ENCODE peak calls at places on chromosomes 1 and 21, in four cellular contexts. One of them, this sample, is unnamed.

GRCh38 chr1:44040418-44040817 is 9.2 kb upstream of the SLC6A9 start:
- DNase-seq in Caco-2: no peak
- DNase-seq in uterus: no peak
- DNase-seq in spleen: no peak
- DNase-seq in this sample: no peak

GRCh38 chr1:160708118-160708517 is 3.5 kb downstream of the CD48 start:
- DNase-seq in spleen: no peak
- DNase-seq in Caco-2: no peak
- DNase-seq in uterus: no peak
- DNase-seq in this sample: no peak

GRCh38 chr1:209048961-209049669 is 534.4 kb upstream of the CAMK1G start:
- DNase-seq in uterus: no peak
- DNase-seq in spleen: no peak
- DNase-seq in Caco-2: no peak
- DNase-seq in this sample: peak; percentile 26

GRCh38 chr1:240968864-240969263 is 356.9 kb upstream of the GREM2 start:
- DNase-seq in Caco-2: no peak
- DNase-seq in spleen: no peak
- DNase-seq in uterus: no peak
- DNase-seq in this sample: no peak

GRCh38 chr1:82483146-82483545 is 682.4 kb downstream of the ADGRL2 start:
- DNase-seq in Caco-2: no peak
- DNase-seq in uterus: no peak
- DNase-seq in spleen: no peak
- DNase-seq in this sample: no peak

GRCh38 chr1:172600615-172601014 is 58.3 kb upstream of the FASLG start:
- DNase-seq in Caco-2: no peak
- DNase-seq in spleen: no peak
- DNase-seq in uterus: no peak
- DNase-seq in this sample: no peak

GRCh38 chr1:167221126-167221803 is 579 bp downstream of the POU2F1 start:
- DNase-seq in Caco-2: no peak
- DNase-seq in uterus: no peak
- DNase-seq in spleen: peak; percentile 94
- DNase-seq in this sample: no peak

GRCh38 chr1:42933060-42933586 is 25.5 kb downstream of the SLC2A1 start:
- DNase-seq in uterus: no peak
- DNase-seq in Caco-2: peak; percentile 8
- DNase-seq in spleen: no peak
- DNase-seq in this sample: no peak

GRCh38 chr1:153919879-153920852 is 2.6 kb downstream of the GATAD2B start:
- DNase-seq in spleen: no peak
- DNase-seq in Caco-2: no peak
- DNase-seq in uterus: no peak
- DNase-seq in this sample: no peak
- H3K4me3 ChIP-seq in spleen: no peak overlapping the region
- H3K4me3 ChIP-seq in Caco-2: no peak overlapping the region
- H3K4me3 ChIP-seq in uterus: no peak overlapping the region
- H3K4me3 ChIP-seq in this sample: no peak overlapping the region

GRCh38 chr1:93710499-93710898 is 28.9 kb upstream of the BCAR3 start:
- DNase-seq in Caco-2: no peak
- DNase-seq in uterus: no peak
- DNase-seq in spleen: no peak
- DNase-seq in this sample: no peak

GRCh38 chr1:93712741-93713140 is 31.1 kb upstream of the BCAR3 start:
- DNase-seq in uterus: no peak
- DNase-seq in Caco-2: no peak
- DNase-seq in spleen: no peak
- DNase-seq in this sample: no peak

GRCh38 chr1:93708734-93709481 is 27.3 kb upstream of the BCAR3 start:
- DNase-seq in uterus: peak; percentile 47
- DNase-seq in Caco-2: no peak
- DNase-seq in spleen: no peak
- DNase-seq in this sample: no peak

GRCh38 chr1:93713247-93713764 is 31.7 kb upstream of the BCAR3 start:
- DNase-seq in Caco-2: no peak
- DNase-seq in spleen: no peak
- DNase-seq in uterus: no peak
- DNase-seq in this sample: no peak

DNA sequence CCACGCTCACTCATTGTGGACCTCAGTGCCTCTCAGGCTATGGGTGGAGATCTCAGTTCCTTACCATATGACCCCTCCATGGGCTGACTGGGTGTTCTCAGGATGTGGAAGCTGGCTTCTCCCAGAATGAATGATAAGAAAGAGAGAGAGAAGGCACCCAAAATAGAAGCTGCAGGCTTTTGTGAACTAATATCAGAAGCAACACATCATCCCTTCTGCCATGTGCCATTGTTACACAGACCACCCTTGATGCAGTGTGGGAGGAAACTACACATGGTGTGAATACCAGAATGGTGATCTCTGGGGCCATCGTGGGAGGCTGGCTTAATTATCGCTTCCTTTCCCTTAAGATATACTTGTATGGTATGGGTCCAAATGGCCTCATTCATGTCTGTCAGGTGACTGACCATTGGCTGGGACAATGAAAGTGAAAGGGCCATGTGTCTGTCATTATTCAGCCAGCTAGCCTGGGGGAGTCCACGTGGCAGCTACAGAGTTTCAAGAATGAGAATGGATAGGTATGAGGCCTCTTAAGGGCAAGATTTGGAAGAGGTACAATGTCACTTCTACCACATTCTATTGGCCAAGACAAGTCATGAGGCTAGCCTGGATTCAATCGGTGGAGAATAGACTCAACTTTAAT is 29.4 kb upstream of the BCAR3 start:
- DNase-seq in spleen: no peak
- DNase-seq in Caco-2: no peak
- DNase-seq in uterus: no peak
- DNase-seq in this sample: no peak
- TF ChIP-seq CTCF in spleen: no peak
- TF ChIP-seq CTCF in Caco-2: no peak
- TF ChIP-seq CTCF in uterus: no peak
- TF ChIP-seq CTCF in this sample: no peak

DNA sequence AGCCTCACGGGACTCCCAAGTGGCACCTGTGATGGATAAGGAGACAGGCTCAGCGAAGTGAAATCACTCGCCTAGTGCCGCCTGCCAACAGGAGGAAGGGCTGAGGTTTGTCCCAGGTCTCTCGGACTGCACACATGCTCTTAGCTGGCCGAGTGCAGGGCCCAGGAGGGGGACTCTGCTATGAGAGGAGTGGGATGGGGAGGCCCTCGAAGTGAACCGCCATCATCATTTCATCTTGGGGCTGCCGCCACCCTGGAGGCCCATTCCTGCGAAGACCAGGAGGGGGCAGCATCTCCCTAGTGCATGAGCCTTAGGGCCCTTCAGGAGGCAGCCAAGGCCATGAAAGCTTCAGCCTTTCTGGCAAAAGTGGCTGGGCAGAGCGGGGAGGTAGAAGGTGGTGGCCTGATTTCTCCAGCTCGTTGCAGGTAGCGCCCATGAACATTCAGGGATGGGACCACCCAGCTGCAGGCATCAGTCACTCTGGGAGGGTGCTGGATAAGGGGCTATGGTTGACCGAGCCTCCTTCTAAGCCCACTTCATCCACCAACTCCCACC is 17.3 kb upstream of the RASSF5 start:
- DNase-seq in Caco-2: peak; percentile 63
- DNase-seq in spleen: peak; percentile 89
- DNase-seq in uterus: peak; percentile 76
- DNase-seq in this sample: no peak
- H3K4me3 ChIP-seq in Caco-2: no peak overlapping the region
- H3K4me3 ChIP-seq in spleen: no peak overlapping the region
- H3K4me3 ChIP-seq in uterus: no peak overlapping the region
- H3K4me3 ChIP-seq in this sample: no peak overlapping the region

GRCh38 chr21:43940672-43941071 is 71.4 kb upstream of the TRAPPC10 start:
- DNase-seq in uterus: no peak
- DNase-seq in Caco-2: no peak
- DNase-seq in spleen: no peak
- DNase-seq in this sample: no peak

GRCh38 chr21:43938751-43939442 is 73.2 kb upstream of the TRAPPC10 start:
- DNase-seq in spleen: peak; percentile 92
- DNase-seq in uterus: peak; percentile 48
- DNase-seq in Caco-2: peak; percentile 53
- DNase-seq in this sample: no peak

GRCh38 chr21:43937898-43938309 is 72.9 kb downstream of the AGPAT3 start:
- DNase-seq in spleen: no peak
- DNase-seq in Caco-2: no peak
- DNase-seq in uterus: no peak
- DNase-seq in this sample: no peak

GRCh38 chr21:43940329-43940653 is 71.8 kb upstream of the TRAPPC10 start:
- DNase-seq in spleen: no peak
- DNase-seq in uterus: no peak
- DNase-seq in Caco-2: no peak
- DNase-seq in this sample: no peak

DNA sequence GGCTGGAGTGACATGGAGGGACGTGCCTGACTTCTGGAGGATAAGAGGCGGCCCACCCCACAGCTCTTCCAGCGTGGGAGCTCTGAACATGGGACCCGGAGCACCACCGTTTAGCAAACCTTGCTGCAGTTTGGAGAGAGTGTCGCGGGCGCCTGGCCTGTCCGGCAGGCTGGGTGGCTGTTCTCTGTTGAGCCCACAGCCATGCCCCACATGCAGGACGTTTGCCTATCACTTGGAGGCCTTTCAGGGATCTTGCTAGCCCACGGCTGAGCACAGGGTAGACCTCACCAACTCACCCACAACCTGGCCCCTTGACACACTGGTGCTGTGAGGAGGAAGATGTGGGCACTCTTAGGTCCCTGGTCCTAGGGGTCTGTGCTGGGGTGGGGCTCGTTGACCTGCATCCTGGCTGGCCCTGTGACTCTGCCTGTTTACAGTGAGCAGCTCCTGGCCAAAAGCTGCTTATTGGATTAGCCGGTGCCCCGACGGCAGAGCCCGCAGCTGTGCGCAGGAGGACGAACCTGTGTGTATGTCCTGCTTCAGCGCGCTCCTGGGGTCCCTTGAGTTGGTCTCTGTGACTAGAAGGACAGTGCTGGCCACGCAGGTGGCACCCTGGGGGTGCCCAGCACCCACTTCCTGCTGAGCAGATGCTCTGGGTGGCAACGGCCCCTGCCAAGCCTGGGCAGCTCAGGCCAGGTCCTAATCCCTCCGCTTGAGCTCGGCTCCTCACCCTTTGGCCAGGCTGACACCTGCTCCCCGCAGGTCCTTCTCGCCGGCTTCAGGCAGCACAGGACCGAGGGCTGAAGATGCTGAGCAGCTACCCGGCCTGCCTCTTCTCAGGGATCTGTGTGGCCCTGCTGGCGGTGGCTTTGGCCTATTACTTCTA is 72.4 kb upstream of the TRAPPC10 start:
- DNase-seq in uterus: no peak
- DNase-seq in spleen: no peak
- DNase-seq in Caco-2: no peak
- DNase-seq in this sample: no peak
- TF ChIP-seq CTCF in uterus: no peak
- TF ChIP-seq CTCF in spleen: no peak
- TF ChIP-seq CTCF in Caco-2: no peak
- TF ChIP-seq CTCF in this sample: no peak

GRCh38 chr1:200042437-200043329 is 15.2 kb downstream of the NR5A2 start:
- DNase-seq in uterus: no peak
- DNase-seq in Caco-2: peak; percentile 64
- DNase-seq in spleen: no peak
- DNase-seq in this sample: no peak
- H3K4me3 ChIP-seq in uterus: peak overlapping the region; percentile 10
- H3K4me3 ChIP-seq in Caco-2: peak overlapping the region; percentile 70
- H3K4me3 ChIP-seq in spleen: peak overlapping the region; percentile 30
- H3K4me3 ChIP-seq in this sample: no peak overlapping the region

GRCh38 chr1:25536124-25536523 is 7.3 kb upstream of the LDLRAP1 start:
- DNase-seq in uterus: no peak
- DNase-seq in Caco-2: no peak
- DNase-seq in spleen: peak; percentile 15
- DNase-seq in this sample: no peak
- TF ChIP-seq CTCF in uterus: no peak
- TF ChIP-seq CTCF in Caco-2: no peak
- TF ChIP-seq CTCF in spleen: no peak
- TF ChIP-seq CTCF in this sample: no peak

DNA sequence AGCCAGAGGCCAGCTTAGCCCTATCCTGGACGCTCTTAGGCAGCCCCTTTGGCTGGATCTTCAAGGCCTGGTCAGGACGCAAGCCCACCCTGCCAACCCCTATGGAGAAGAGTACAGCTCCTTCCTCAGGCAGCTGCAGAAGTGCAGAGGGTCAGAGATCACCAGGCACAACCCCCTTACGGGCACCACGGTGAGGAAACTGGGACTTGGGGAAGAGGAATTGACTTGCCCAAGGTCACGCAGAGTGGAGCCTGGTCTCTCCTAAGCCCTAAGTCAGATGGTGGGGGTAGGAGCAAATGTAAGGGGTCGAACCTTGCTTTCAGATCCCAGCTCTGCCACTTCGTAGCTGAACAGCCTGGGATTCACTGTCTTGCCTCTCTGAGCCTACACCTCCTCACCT is 3.7 kb downstream of the E2F2 start:
- DNase-seq in spleen: no peak
- DNase-seq in uterus: no peak
- DNase-seq in Caco-2: no peak
- DNase-seq in this sample: no peak
- H3K4me3 ChIP-seq in spleen: no peak overlapping the region
- H3K4me3 ChIP-seq in uterus: no peak overlapping the region
- H3K4me3 ChIP-seq in Caco-2: no peak overlapping the region
- H3K4me3 ChIP-seq in this sample: no peak overlapping the region

GRCh38 chr1:207654320-207654719 is 9.4 kb downstream of the CR1L start:
- DNase-seq in Caco-2: no peak
- DNase-seq in uterus: no peak
- DNase-seq in spleen: no peak
- DNase-seq in this sample: no peak
- TF ChIP-seq CTCF in Caco-2: no peak
- TF ChIP-seq CTCF in uterus: no peak
- TF ChIP-seq CTCF in spleen: no peak
- TF ChIP-seq CTCF in this sample: peak; percentile 18

GRCh38 chr1:181100924-181101323 is 12.4 kb downstream of the IER5 start:
- DNase-seq in uterus: no peak
- DNase-seq in spleen: no peak
- DNase-seq in Caco-2: no peak
- DNase-seq in this sample: no peak
- H3K4me3 ChIP-seq in uterus: no peak overlapping the region
- H3K4me3 ChIP-seq in spleen: no peak overlapping the region
- H3K4me3 ChIP-seq in Caco-2: no peak overlapping the region
- H3K4me3 ChIP-seq in this sample: no peak overlapping the region

GRCh38 chr1:195886000-195886399 is 722.2 kb downstream of the KCNT2 start:
- DNase-seq in spleen: no peak
- DNase-seq in uterus: no peak
- DNase-seq in Caco-2: no peak
- DNase-seq in this sample: no peak
- TF ChIP-seq CTCF in spleen: no peak
- TF ChIP-seq CTCF in uterus: no peak
- TF ChIP-seq CTCF in Caco-2: peak; percentile 15
- TF ChIP-seq CTCF in this sample: peak; percentile 5